ENCODE peak calls at places on chromosomes 11 and 22, in six cellular contexts. Y is GM12865, B is mammary epithelial cell, C is AG10803, T is colonic mucosa, Q is fibroblast of lung. U is an unnamed sample.

GRCh38 chr11:117816846-117817212 is 7.7 kb downstream of the FXYD2 start:
- DNase-seq in T (no peak), Y (peak), C (no peak), B (no peak), Q (no peak), U (peak)

GRCh38 chr22:42990131-42990838 is 24.7 kb downstream of the PACSIN2 start:
- DNase-seq in B (peak), C (peak), Q (peak), T (no peak), Y (no peak), U (no peak)

GRCh38 chr11:65781152-65781961 is 581 bp upstream of the AP5B1 start:
- DNase-seq in Y (no peak), Q (no peak), C (no peak), B (no peak), T (peak), U (no peak)

GRCh38 chr22:32564170-32565001 is 89.8 kb downstream of the FBXO7 start:
- DNase-seq in Q (peak), Y (no peak), B (no peak), T (no peak), C (peak), U (no peak)

GRCh38 chr22:48167238-48167637 is 1404.8 kb downstream of the TBC1D22A start:
- DNase-seq in T (no peak), Q (no peak), Y (no peak), B (no peak), C (no peak), U (no peak)

GRCh38 chr11:54985731-54986130 is 276.2 kb upstream of the TRIM48 start:
- DNase-seq in T (no peak), Y (no peak), C (no peak), Q (no peak), B (no peak), U (no peak)

GRCh38 chr11:111574373-111575230 is 27.6 kb upstream of the SIK2 start:
- DNase-seq in Q (no peak), C (no peak), B (no peak), Y (no peak), T (no peak), U (no peak)

GRCh38 chr11:57905439-57905838 is 118.2 kb upstream of the OR9Q1 start:
- DNase-seq in T (peak), C (no peak), B (peak), Y (no peak), Q (no peak), U (no peak)

GRCh38 chr22:40183029-40183581 is 5.4 kb downstream of the TNRC6B start:
- DNase-seq in Y (no peak), B (peak), T (no peak), C (peak), Q (peak), U (no peak)

GRCh38 chr11:10623797-10624761 is 55.6 kb upstream of the LYVE1 start:
- DNase-seq in Y (peak), Q (peak), T (no peak), C (no peak), B (no peak), U (peak)

GRCh38 chr11:66429983-66430602 is 8.6 kb downstream of the MRPL11 start:
- DNase-seq in B (peak), Q (peak), Y (peak), C (peak), T (peak), U (peak)

GRCh38 chr11:35629914-35630313 is 11.7 kb downstream of the FJX1 start:
- DNase-seq in Q (peak), B (peak), T (no peak), Y (no peak), C (peak), U (no peak)

GRCh38 chr22:43293259-43293658 is 49.9 kb downstream of the SCUBE1 start:
- DNase-seq in B (no peak), Q (no peak), T (peak), Y (no peak), C (peak), U (no peak)

GRCh38 chr11:107040447-107041444 is 22.5 kb upstream of the GUCY1A2 start:
- DNase-seq in B (peak), T (no peak), Q (peak), Y (peak), C (peak), U (no peak)

GRCh38 chr11:102462610-102463009 is 10.0 kb upstream of the TMEM123 start:
- DNase-seq in C (no peak), Y (no peak), B (no peak), T (no peak), Q (no peak), U (no peak)

GRCh38 chr11:26820739-26821138 is 98.9 kb upstream of the SLC5A12 start:
- DNase-seq in Q (peak), Y (no peak), B (peak), C (peak), T (no peak), U (no peak)

GRCh38 chr11:113632981-113633380 is 73.1 kb downstream of the TMPRSS5 start:
- DNase-seq in T (no peak), B (no peak), Q (no peak), C (peak), Y (no peak), U (no peak)

GRCh38 chr11:61487342-61488025 is 21.1 kb upstream of the LRRC10B start:
- DNase-seq in C (no peak), Y (no peak), B (no peak), Q (no peak), T (no peak), U (no peak)

GRCh38 chr11:86938900-86939880 is 16.0 kb downstream of the FZD4 start:
- DNase-seq in Q (peak), T (no peak), C (peak), Y (peak), B (peak), U (peak)

GRCh38 chr11:10604340-10604748 is 35.9 kb upstream of the LYVE1 start:
- DNase-seq in T (peak), C (peak), Y (no peak), Q (peak), B (peak), U (no peak)

GRCh38 chr11:32072872-32073661 is 17.8 kb upstream of the RCN1 start:
- DNase-seq in B (no peak), C (peak), Q (no peak), T (no peak), Y (no peak), U (no peak)

GRCh38 chr11:1756791-1757771 is 6.6 kb downstream of the CTSD start:
- DNase-seq in Y (no peak), C (no peak), B (no peak), T (no peak), Q (no peak), U (no peak)

GRCh38 chr11:105109855-105110750 is 29.5 kb downstream of the CARD18 start:
- DNase-seq in Q (peak), B (no peak), T (peak), Y (no peak), C (peak), U (no peak)

GRCh38 chr11:118980191-118980881 is 8.8 kb downstream of the FOXR1 start:
- DNase-seq in Y (no peak), Q (no peak), C (no peak), B (no peak), T (peak), U (no peak)

GRCh38 chr11:73344191-73344607 is 32.0 kb upstream of the RELT start:
- DNase-seq in B (no peak), Y (no peak), Q (no peak), T (no peak), C (no peak), U (no peak)

GRCh38 chr11:62922653-62923371 is 1.6 kb upstream of the CHRM1 start:
- DNase-seq in Y (peak), Q (no peak), C (no peak), B (no peak), T (no peak), U (peak)

GRCh38 chr11:72232260-72233055 is 7.9 kb downstream of the INPPL1 start:
- DNase-seq in Q (no peak), B (no peak), C (no peak), T (no peak), Y (no peak), U (peak)

GRCh38 chr11:73225001-73225686 is 7.1 kb downstream of the P2RY2 start:
- DNase-seq in C (no peak), T (no peak), Q (no peak), Y (no peak), B (no peak), U (no peak)

GRCh38 chr11:28701760-28702449 is 593.7 kb downstream of the METTL15 start:
- DNase-seq in Y (no peak), T (no peak), B (peak), Q (no peak), C (no peak), U (no peak)

GRCh38 chr11:60873533-60873932 is 6.2 kb downstream of the ZP1 start:
- DNase-seq in Q (no peak), C (no peak), Y (no peak), B (no peak), T (no peak), U (no peak)

GRCh38 chr11:67996622-67997459 is 7.1 kb downstream of the UNC93B1 start:
- DNase-seq in Q (peak), C (peak), T (peak), B (no peak), Y (peak), U (no peak)

GRCh38 chr22:39219071-39220050 is 25.4 kb downstream of the PDGFB start:
- DNase-seq in T (no peak), Q (no peak), B (no peak), Y (no peak), C (no peak), U (no peak)

GRCh38 chr22:42500164-42500835 is 19.3 kb downstream of the RRP7A start:
- DNase-seq in B (peak), C (peak), Q (peak), Y (peak), T (peak), U (peak)

GRCh38 chr11:63362196-63362829 is 7.3 kb upstream of the SLC22A9 start:
- DNase-seq in Q (no peak), C (no peak), Y (no peak), T (no peak), B (no peak), U (no peak)

GRCh38 chr22:50733521-50734342 is 4.3 kb upstream of the ACR start:
- DNase-seq in Y (no peak), C (peak), B (no peak), Q (peak), T (no peak), U (no peak)

GRCh38 chr11:83070878-83071640 is 638 bp downstream of the RAB30 start:
- DNase-seq in Y (no peak), T (peak), B (no peak), C (peak), Q (peak), U (no peak)

GRCh38 chr11:21628641-21629040 is 564.2 kb upstream of the ANO5 start:
- DNase-seq in C (no peak), Q (no peak), B (no peak), Y (no peak), T (no peak), U (no peak)

DNA sequence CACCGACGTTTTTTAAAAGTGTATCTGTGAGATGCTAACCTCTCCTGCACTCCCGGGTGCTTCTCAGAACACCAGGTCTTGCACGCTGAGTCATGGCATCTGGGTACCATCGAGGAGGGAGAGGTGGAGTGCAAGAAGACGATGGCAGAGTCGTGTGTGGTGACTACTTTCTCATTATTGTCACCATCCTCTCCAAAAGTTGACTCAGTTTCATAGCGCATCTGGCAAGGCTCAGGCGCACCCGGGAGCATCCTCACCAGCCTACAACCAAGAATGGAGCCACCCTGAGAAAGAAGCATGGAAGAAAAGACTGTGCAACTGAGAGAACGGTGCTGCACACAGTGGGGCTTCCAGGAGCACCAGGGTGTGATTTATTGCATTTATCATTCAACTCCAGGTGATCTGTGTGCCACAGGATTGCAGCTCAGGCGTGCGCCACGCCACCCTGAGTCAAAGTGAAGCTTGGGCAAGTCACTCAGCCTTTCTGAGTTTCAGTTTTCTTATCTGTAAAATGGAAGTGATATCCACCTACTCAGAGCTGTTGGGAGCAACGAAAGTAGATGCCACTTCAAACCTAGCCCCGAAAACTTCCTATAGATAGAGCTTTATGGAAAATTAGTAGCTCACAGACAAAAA is 65.4 kb downstream of the LINC01488 start:
- DNase-seq in B (no peak), C (no peak), Y (peak), T (no peak), Q (no peak), U (peak)
- TF ChIP-seq CTCF in B (no peak), C (no peak), Y (no peak), T (no peak), Q (no peak), U (no peak)

DNA sequence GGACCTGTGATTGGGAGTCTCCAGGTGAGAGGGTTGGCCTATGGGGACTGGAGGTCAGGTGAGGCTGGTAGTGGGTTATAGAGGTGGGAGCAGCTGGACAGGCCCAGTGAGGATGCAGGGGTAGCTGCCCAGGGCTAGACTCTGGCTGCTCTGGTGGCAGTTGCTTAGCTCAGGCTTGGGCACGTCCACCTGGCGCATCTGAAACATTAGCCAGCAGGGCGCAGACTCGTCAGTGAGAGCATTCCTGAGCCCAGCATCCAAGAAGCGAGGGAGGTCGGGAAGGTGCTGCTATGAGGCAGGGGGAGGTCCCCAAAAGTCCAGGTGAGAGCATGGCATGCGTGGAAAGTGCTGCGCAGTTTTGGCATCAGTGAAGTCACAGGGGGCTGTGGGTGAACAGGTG is 3.5 kb upstream of the GGT1 start:
- DNase-seq in B (no peak), Q (no peak), Y (no peak), T (no peak), C (no peak), U (no peak)
- TF ChIP-seq CTCF in B (peak), Q (no peak), Y (no peak), T (no peak), C (no peak), U (no peak)

GRCh38 chr22:22166941-22167713 is 77.5 kb upstream of the VPREB1 start:
- DNase-seq in Q (no peak), C (no peak), B (no peak), Y (no peak), T (no peak), U (no peak)

GRCh38 chr22:22165936-22166710 is 78.5 kb upstream of the VPREB1 start:
- DNase-seq in B (no peak), Y (no peak), Q (no peak), C (no peak), T (no peak), U (no peak)

GRCh38 chr22:22161924-22162851 is 82.4 kb upstream of the VPREB1 start:
- DNase-seq in B (no peak), C (no peak), T (no peak), Q (no peak), Y (peak), U (peak)

GRCh38 chr22:22167791-22168189 is 76.8 kb upstream of the VPREB1 start:
- DNase-seq in C (no peak), Q (no peak), Y (peak), T (no peak), B (no peak), U (peak)

GRCh38 chr22:22164541-22165272 is 79.9 kb upstream of the VPREB1 start:
- DNase-seq in T (no peak), Y (no peak), B (no peak), C (no peak), Q (no peak), U (no peak)
- TF ChIP-seq CTCF in T (no peak), Y (no peak), B (no peak), C (no peak), Q (no peak), U (no peak)

GRCh38 chr11:99268895-99269294 is 248.1 kb downstream of the CNTN5 start:
- DNase-seq in Q (no peak), Y (no peak), B (no peak), T (no peak), C (no peak), U (no peak)
- TF ChIP-seq CTCF in Q (no peak), Y (no peak), B (no peak), T (no peak), C (no peak), U (no peak)

GRCh38 chr22:36334081-36334831 is 53.5 kb downstream of the MYH9 start:
- DNase-seq in T (peak), B (no peak), Q (no peak), C (no peak), Y (no peak), U (no peak)
- TF ChIP-seq CTCF in T (no peak), B (peak), Q (no peak), C (peak), Y (no peak), U (peak)

DNA sequence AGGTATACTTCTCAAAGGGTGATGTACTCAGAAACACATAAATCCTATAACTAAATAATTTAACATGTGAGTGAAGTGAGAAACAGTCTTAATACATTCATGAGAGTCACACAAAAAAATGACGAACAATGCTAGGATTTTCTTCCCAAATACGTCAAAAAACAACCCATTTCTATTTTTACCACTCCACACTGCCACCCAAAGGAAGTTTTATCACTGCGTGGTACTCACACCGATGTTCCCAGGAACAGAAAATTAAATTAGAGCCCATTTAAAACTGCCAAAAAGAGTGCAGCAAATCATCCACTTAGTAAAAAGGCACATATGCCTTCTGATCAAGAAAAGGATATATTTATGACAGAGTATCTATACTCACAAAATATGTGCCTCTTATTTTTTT is 710.9 kb upstream of the FAT3 start:
- DNase-seq in Y (no peak), B (no peak), T (no peak), Q (peak), C (no peak), U (no peak)
- TF ChIP-seq CTCF in Y (no peak), B (peak), T (no peak), Q (no peak), C (no peak), U (no peak)

GRCh38 chr22:19910180-19910744 is 31.3 kb upstream of the COMT start:
- DNase-seq in B (no peak), T (no peak), Q (no peak), Y (no peak), C (no peak), U (no peak)
- TF ChIP-seq CTCF in B (no peak), T (no peak), Q (no peak), Y (no peak), C (no peak), U (no peak)

GRCh38 chr11:115515647-115516046 is 11.4 kb upstream of the CADM1 start:
- DNase-seq in C (no peak), Q (no peak), B (no peak), Y (no peak), T (no peak), U (no peak)
- TF ChIP-seq CTCF in C (no peak), Q (no peak), B (no peak), Y (no peak), T (no peak), U (no peak)

GRCh38 chr11:472272-472671 is 22.2 kb downstream of the PTDSS2 start:
- DNase-seq in C (no peak), B (no peak), T (no peak), Y (no peak), Q (no peak), U (no peak)

GRCh38 chr11:468036-468435 is 18.0 kb downstream of the PTDSS2 start:
- DNase-seq in C (no peak), T (no peak), Q (no peak), B (no peak), Y (no peak), U (no peak)

GRCh38 chr11:468493-468892 is 18.4 kb downstream of the PTDSS2 start:
- DNase-seq in C (no peak), B (no peak), T (no peak), Q (no peak), Y (no peak), U (no peak)

GRCh38 chr11:471468-472145 is 21.5 kb downstream of the PTDSS2 start:
- DNase-seq in C (no peak), Q (no peak), B (no peak), Y (no peak), T (no peak), U (no peak)

DNA sequence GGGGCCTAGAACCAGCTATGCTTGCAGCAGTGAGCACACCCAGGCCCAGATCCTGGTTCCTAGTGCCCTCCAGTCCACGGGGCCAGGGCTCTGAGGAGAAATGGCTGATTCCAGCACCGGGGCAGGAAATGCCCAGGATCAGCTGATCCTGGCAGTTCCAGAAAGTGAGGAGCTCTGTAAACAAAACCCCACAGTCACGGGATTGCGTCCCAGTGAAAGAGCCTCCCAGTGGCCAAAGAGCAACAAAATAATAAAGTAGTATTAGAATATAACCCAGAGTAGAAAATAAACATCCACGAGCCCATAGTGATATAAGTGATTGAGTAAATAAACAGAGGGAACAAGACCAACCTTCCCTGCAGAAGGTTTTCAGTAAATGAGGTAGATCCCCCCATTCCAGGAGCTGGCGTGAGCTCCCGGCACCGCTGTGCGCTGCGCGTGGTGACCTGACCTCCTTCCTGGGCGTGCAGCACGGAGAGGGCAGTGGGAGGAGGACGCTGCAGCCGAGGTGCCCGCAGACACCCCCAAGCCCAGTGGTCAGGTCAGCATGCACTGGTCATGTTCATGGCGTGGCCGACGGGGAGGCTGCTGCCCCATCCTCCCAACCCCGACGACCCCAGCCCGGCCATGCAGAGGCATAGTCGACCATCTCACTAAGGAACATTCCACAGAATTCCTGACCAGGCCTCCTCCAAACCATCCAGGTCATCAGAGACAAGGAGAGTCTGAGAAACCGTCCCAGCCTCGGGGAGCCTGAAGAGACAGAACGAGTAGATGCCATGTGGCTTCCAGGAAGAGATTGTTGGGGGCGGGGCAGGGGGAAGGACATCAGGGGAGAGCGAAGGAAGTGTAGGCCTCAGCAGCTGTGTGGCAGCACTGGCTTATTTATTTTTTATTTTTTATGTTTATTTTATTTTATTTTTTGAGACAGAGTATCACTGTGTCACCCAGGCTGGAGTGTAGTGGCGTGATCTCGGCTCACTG is 19.9 kb downstream of the PTDSS2 start:
- DNase-seq in C (peak), Y (no peak), B (no peak), T (peak), Q (peak), U (no peak)
- TF ChIP-seq CTCF in C (peak), Y (no peak), B (no peak), T (no peak), Q (peak), U (no peak)

U was measured in GM10248.